ENCODE peak calls at places on chromosomes 4 and X, in four cellular contexts. P is GM20000, N is right lobe of liver, H is psoas muscle. M is an unnamed sample.

GRCh38 chrX:19879742-19880378 is 7.5 kb downstream of the SH3KBP1 start:
- DNase-seq in P (no peak), N (no peak), H (no peak), M (no peak)

GRCh38 chr4:19657856-19658255 is 593.8 kb upstream of the SLIT2 start:
- DNase-seq in P (no peak), N (no peak), H (no peak), M (no peak)

GRCh38 chr4:62644372-62644771 is 1444.2 kb downstream of the ADGRL3 start:
- DNase-seq in P (no peak), N (no peak), H (no peak), M (no peak)

GRCh38 chr4:8373973-8374545 is 66.5 kb downstream of the ACOX3 start:
- DNase-seq in P (no peak), N (no peak), H (no peak), M (peak)

GRCh38 chrX:153966841-153967535 is 4.6 kb downstream of the HCFC1 start:
- DNase-seq in P (no peak), N (peak), H (no peak), M (no peak)

GRCh38 chrX:13658602-13659001 is 5.7 kb downstream of the TCEANC start:
- DNase-seq in P (peak), N (no peak), H (no peak), M (no peak)

GRCh38 chr4:122584517-122584916 is 36.3 kb downstream of the IL21 start:
- DNase-seq in P (peak), N (no peak), H (no peak), M (no peak)

GRCh38 chr4:148954011-148954749 is 512.0 kb upstream of the NR3C2 start:
- DNase-seq in P (no peak), N (no peak), H (no peak), M (no peak)

GRCh38 chr4:91325495-91325894 is 978.3 kb upstream of the GRID2 start:
- DNase-seq in P (no peak), N (no peak), H (no peak), M (no peak)

GRCh38 chr4:58807843-58808605 is 1697.8 kb upstream of the IGFBP7 start:
- DNase-seq in P (no peak), N (no peak), H (no peak), M (no peak)

GRCh38 chrX:16002185-16002584 is 121.2 kb upstream of the GRPR start:
- DNase-seq in P (no peak), N (no peak), H (no peak), M (no peak)

GRCh38 chrX:107107459-107107858 is 11.2 kb downstream of the RBM41 start:
- DNase-seq in P (no peak), N (no peak), H (no peak), M (no peak)

GRCh38 chr4:88742561-88742960 is 44.9 kb upstream of the NAP1L5 start:
- DNase-seq in P (no peak), N (no peak), H (no peak), M (no peak)

GRCh38 chr4:56986192-56986591 is 7.5 kb downstream of the POLR2B start:
- DNase-seq in P (no peak), N (no peak), H (no peak), M (no peak)

GRCh38 chr4:60215906-60216305 is 984.2 kb upstream of the ADGRL3 start:
- DNase-seq in P (no peak), N (no peak), H (no peak), M (no peak)

GRCh38 chr4:60216752-60217151 is 983.4 kb upstream of the ADGRL3 start:
- DNase-seq in P (no peak), N (no peak), H (no peak), M (no peak)
- TF ChIP-seq CTCF in P (no peak), N (no peak), H (no peak), M (no peak)

GRCh38 chr4:41339812-41340809 is 83.4 kb downstream of the UCHL1 start:
- DNase-seq in P (no peak), N (no peak), H (no peak), M (no peak)
- TF ChIP-seq CTCF in P (no peak), N (peak), H (no peak), M (peak)

DNA sequence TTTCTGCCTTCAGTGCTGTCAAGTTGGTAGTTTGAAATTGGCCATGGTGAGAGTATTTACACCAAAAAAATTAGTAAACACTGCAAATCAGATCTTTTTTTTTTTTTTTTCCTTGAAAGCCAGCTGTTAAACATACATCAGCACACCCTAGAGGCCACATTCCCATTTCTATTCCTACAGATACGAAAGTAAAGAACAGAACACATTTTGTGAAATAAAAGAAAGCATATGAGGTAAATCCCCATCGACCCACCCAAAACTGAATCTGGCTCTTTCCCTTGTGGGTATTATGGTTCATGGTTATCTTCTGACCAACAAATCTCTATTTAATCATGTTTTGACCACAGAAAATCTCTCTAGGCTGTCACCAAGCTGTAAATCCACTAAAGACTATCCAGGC is 41.8 kb upstream of the AP1AR start:
- DNase-seq in P (no peak), N (no peak), H (no peak), M (no peak)
- TF ChIP-seq CTCF in P (no peak), N (peak), H (no peak), M (peak)

GRCh38 chr4:97152159-97152558 is 991.1 kb downstream of the STPG2 start:
- DNase-seq in P (no peak), N (no peak), H (no peak), M (no peak)

GRCh38 chr4:97150966-97151365 is 992.3 kb downstream of the STPG2 start:
- DNase-seq in P (no peak), N (no peak), H (no peak), M (no peak)

GRCh38 chr4:97153042-97153441 is 990.2 kb downstream of the STPG2 start:
- DNase-seq in P (no peak), N (no peak), H (no peak), M (no peak)
- TF ChIP-seq CTCF in P (no peak), N (peak), H (no peak), M (peak)

GRCh38 chr4:128538111-128538882 is 250.7 kb upstream of the PGRMC2 start:
- DNase-seq in P (no peak), N (no peak), H (no peak), M (no peak)
- TF ChIP-seq CTCF in P (no peak), N (no peak), H (no peak), M (no peak)